ENCODE peak calls at places on chromosomes 12 and 14, in ten cellular contexts. One of them, this sample, is unnamed.

GRCh38 chr14:101464984-101465794 is 96.1 kb upstream of the DIO3 start:
- DNase-seq in breast epithelium: no peak
- DNase-seq in SJSA1: no peak
- DNase-seq in CD8-positive, alpha-beta memory T cell: no peak
- DNase-seq in lung: no peak
- DNase-seq in cardiac muscle cell: no peak
- DNase-seq in spleen: peak; percentile 61
- DNase-seq in psoas muscle: no peak
- DNase-seq in CD8-positive, alpha-beta T cell: no peak
- DNase-seq in trophoblast cell: no peak
- DNase-seq in this sample: no peak

GRCh38 chr14:26917086-26917485 is 319.3 kb upstream of the NOVA1 start:
- DNase-seq in spleen: no peak
- DNase-seq in psoas muscle: no peak
- DNase-seq in trophoblast cell: no peak
- DNase-seq in CD8-positive, alpha-beta memory T cell: no peak
- DNase-seq in SJSA1: no peak
- DNase-seq in breast epithelium: no peak
- DNase-seq in lung: no peak
- DNase-seq in cardiac muscle cell: peak; percentile 77
- DNase-seq in CD8-positive, alpha-beta T cell: no peak
- DNase-seq in this sample: no peak

GRCh38 chr12:20523658-20524057 is 155.3 kb downstream of the PDE3A start:
- DNase-seq in lung: no peak
- DNase-seq in psoas muscle: no peak
- DNase-seq in breast epithelium: no peak
- DNase-seq in spleen: no peak
- DNase-seq in SJSA1: no peak
- DNase-seq in cardiac muscle cell: peak; percentile 20
- DNase-seq in trophoblast cell: no peak
- DNase-seq in CD8-positive, alpha-beta memory T cell: no peak
- DNase-seq in CD8-positive, alpha-beta T cell: no peak
- DNase-seq in this sample: no peak

GRCh38 chr14:55206175-55206574 is 14.8 kb upstream of the DLGAP5 start:
- DNase-seq in psoas muscle: no peak
- DNase-seq in SJSA1: no peak
- DNase-seq in spleen: no peak
- DNase-seq in breast epithelium: no peak
- DNase-seq in trophoblast cell: no peak
- DNase-seq in lung: no peak
- DNase-seq in CD8-positive, alpha-beta T cell: no peak
- DNase-seq in CD8-positive, alpha-beta memory T cell: no peak
- DNase-seq in cardiac muscle cell: no peak
- DNase-seq in this sample: no peak

GRCh38 chr14:55514819-55515470 is 65.1 kb upstream of the KTN1 start:
- DNase-seq in breast epithelium: no peak
- DNase-seq in CD8-positive, alpha-beta T cell: no peak
- DNase-seq in spleen: no peak
- DNase-seq in psoas muscle: no peak
- DNase-seq in cardiac muscle cell: peak; percentile 77
- DNase-seq in SJSA1: no peak
- DNase-seq in lung: no peak
- DNase-seq in trophoblast cell: no peak
- DNase-seq in CD8-positive, alpha-beta memory T cell: no peak
- DNase-seq in this sample: no peak

GRCh38 chr12:46223047-46223446 is 45.8 kb downstream of the SLC38A1 start:
- DNase-seq in psoas muscle: no peak
- DNase-seq in lung: no peak
- DNase-seq in cardiac muscle cell: no peak
- DNase-seq in CD8-positive, alpha-beta memory T cell: no peak
- DNase-seq in breast epithelium: no peak
- DNase-seq in spleen: no peak
- DNase-seq in CD8-positive, alpha-beta T cell: no peak
- DNase-seq in SJSA1: no peak
- DNase-seq in trophoblast cell: no peak
- DNase-seq in this sample: no peak

GRCh38 chr14:61562321-61563161 is 132.8 kb upstream of the HIF1A start:
- DNase-seq in cardiac muscle cell: peak; percentile 97
- DNase-seq in psoas muscle: no peak
- DNase-seq in CD8-positive, alpha-beta memory T cell: peak; percentile 39
- DNase-seq in breast epithelium: no peak
- DNase-seq in CD8-positive, alpha-beta T cell: no peak
- DNase-seq in lung: no peak
- DNase-seq in spleen: no peak
- DNase-seq in trophoblast cell: peak; percentile 85
- DNase-seq in SJSA1: peak; percentile 95
- DNase-seq in this sample: peak; percentile 100

GRCh38 chr12:53174881-53175491 is 5.5 kb upstream of the ZNF740 start:
- DNase-seq in cardiac muscle cell: peak; percentile 59
- DNase-seq in spleen: no peak
- DNase-seq in CD8-positive, alpha-beta T cell: no peak
- DNase-seq in psoas muscle: no peak
- DNase-seq in CD8-positive, alpha-beta memory T cell: no peak
- DNase-seq in breast epithelium: peak; percentile 54
- DNase-seq in lung: no peak
- DNase-seq in SJSA1: no peak
- DNase-seq in trophoblast cell: no peak
- DNase-seq in this sample: peak; percentile 63

GRCh38 chr14:100147691-100148464 is 11.6 kb downstream of the DEGS2 start:
- DNase-seq in breast epithelium: no peak
- DNase-seq in CD8-positive, alpha-beta T cell: no peak
- DNase-seq in CD8-positive, alpha-beta memory T cell: no peak
- DNase-seq in SJSA1: no peak
- DNase-seq in trophoblast cell: no peak
- DNase-seq in lung: no peak
- DNase-seq in cardiac muscle cell: no peak
- DNase-seq in psoas muscle: no peak
- DNase-seq in spleen: no peak
- DNase-seq in this sample: no peak

GRCh38 chr14:100148837-100149731 is 10.4 kb downstream of the DEGS2 start:
- DNase-seq in trophoblast cell: no peak
- DNase-seq in psoas muscle: no peak
- DNase-seq in CD8-positive, alpha-beta memory T cell: no peak
- DNase-seq in CD8-positive, alpha-beta T cell: no peak
- DNase-seq in SJSA1: no peak
- DNase-seq in spleen: no peak
- DNase-seq in cardiac muscle cell: no peak
- DNase-seq in breast epithelium: no peak
- DNase-seq in lung: no peak
- DNase-seq in this sample: no peak

GRCh38 chr14:100152091-100152490 is 7.4 kb downstream of the DEGS2 start:
- DNase-seq in SJSA1: no peak
- DNase-seq in CD8-positive, alpha-beta T cell: no peak
- DNase-seq in spleen: no peak
- DNase-seq in trophoblast cell: no peak
- DNase-seq in psoas muscle: no peak
- DNase-seq in breast epithelium: no peak
- DNase-seq in cardiac muscle cell: no peak
- DNase-seq in CD8-positive, alpha-beta memory T cell: no peak
- DNase-seq in lung: no peak
- DNase-seq in this sample: no peak

GRCh38 chr14:100150932-100151587 is 8.4 kb downstream of the DEGS2 start:
- DNase-seq in lung: no peak
- DNase-seq in breast epithelium: no peak
- DNase-seq in SJSA1: no peak
- DNase-seq in cardiac muscle cell: no peak
- DNase-seq in CD8-positive, alpha-beta T cell: no peak
- DNase-seq in psoas muscle: no peak
- DNase-seq in trophoblast cell: no peak
- DNase-seq in spleen: no peak
- DNase-seq in CD8-positive, alpha-beta memory T cell: no peak
- DNase-seq in this sample: no peak

DNA sequence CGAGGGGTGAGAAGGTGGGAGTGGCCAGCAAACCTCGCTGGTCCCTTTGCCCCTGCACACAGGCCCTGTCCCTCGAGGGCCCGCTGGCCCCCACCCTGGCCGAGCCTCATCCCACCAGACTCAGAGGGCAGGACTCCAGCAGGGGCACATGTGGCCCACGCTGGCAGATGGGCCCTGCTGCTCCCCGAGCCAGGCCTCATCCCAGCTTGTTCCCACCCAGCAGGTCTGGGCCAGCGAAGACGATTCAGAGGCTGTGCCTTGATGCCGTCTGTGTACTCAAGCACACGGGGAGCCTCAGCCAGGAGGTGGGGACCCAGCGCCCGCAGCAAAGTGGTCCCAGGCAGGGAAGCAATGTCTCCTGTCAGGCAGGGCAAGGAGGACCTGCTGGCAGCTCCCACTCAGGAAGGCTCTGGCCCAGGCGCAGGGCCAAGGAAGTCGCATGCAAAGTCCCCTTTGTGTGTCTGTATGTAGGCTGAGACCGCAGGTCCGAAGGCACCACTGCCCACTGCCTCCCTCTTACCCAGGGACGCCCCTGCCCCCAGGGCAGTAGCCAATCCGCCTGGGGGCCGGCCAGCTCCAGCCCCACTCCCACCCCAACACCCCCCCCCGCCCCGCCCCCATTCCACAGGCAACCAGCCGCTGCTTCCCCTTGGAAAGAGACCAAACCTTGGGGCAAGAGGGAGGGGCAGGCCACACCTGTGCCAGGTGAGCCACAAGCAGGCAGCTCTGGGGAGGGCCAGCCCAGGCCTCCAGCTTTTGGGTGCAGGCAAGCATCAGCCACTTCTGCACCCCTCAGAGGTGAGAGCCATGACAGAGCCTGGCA is 9.4 kb downstream of the DEGS2 start:
- DNase-seq in breast epithelium: no peak
- DNase-seq in CD8-positive, alpha-beta memory T cell: no peak
- DNase-seq in SJSA1: no peak
- DNase-seq in psoas muscle: no peak
- DNase-seq in spleen: no peak
- DNase-seq in cardiac muscle cell: no peak
- DNase-seq in trophoblast cell: no peak
- DNase-seq in CD8-positive, alpha-beta T cell: no peak
- DNase-seq in lung: peak; percentile 65
- DNase-seq in this sample: peak; percentile 35
- H3K27ac ChIP-seq in breast epithelium: no peak overlapping the region
- H3K27ac ChIP-seq in CD8-positive, alpha-beta memory T cell: no peak overlapping the region
- H3K27ac ChIP-seq in SJSA1: no peak overlapping the region
- H3K27ac ChIP-seq in psoas muscle: no peak overlapping the region
- H3K27ac ChIP-seq in spleen: no peak overlapping the region
- H3K27ac ChIP-seq in cardiac muscle cell: no peak overlapping the region
- H3K27ac ChIP-seq in trophoblast cell: no peak overlapping the region
- H3K27ac ChIP-seq in CD8-positive, alpha-beta T cell: no peak overlapping the region
- H3K27ac ChIP-seq in lung: no peak overlapping the region
- H3K27ac ChIP-seq in this sample: no peak overlapping the region

GRCh38 chr12:6827982-6828670 is at the start of gene P3H3:
- DNase-seq in cardiac muscle cell: peak; percentile 63
- DNase-seq in spleen: no peak
- DNase-seq in lung: no peak
- DNase-seq in CD8-positive, alpha-beta memory T cell: no peak
- DNase-seq in psoas muscle: no peak
- DNase-seq in CD8-positive, alpha-beta T cell: no peak
- DNase-seq in trophoblast cell: no peak
- DNase-seq in breast epithelium: no peak
- DNase-seq in SJSA1: no peak
- DNase-seq in this sample: no peak

GRCh38 chr12:6825398-6826124 is 2.6 kb upstream of the P3H3 start:
- DNase-seq in spleen: peak; percentile 93
- DNase-seq in trophoblast cell: peak; percentile 73
- DNase-seq in SJSA1: peak; percentile 85
- DNase-seq in cardiac muscle cell: peak; percentile 89
- DNase-seq in breast epithelium: peak; percentile 89
- DNase-seq in lung: peak; percentile 84
- DNase-seq in CD8-positive, alpha-beta memory T cell: peak; percentile 62
- DNase-seq in psoas muscle: peak; percentile 89
- DNase-seq in CD8-positive, alpha-beta T cell: peak; percentile 69
- DNase-seq in this sample: peak; percentile 68

GRCh38 chr12:6826125-6826733 is 2.0 kb upstream of the P3H3 start:
- DNase-seq in SJSA1: no peak
- DNase-seq in trophoblast cell: no peak
- DNase-seq in psoas muscle: no peak
- DNase-seq in CD8-positive, alpha-beta T cell: no peak
- DNase-seq in CD8-positive, alpha-beta memory T cell: no peak
- DNase-seq in cardiac muscle cell: no peak
- DNase-seq in lung: no peak
- DNase-seq in breast epithelium: no peak
- DNase-seq in spleen: no peak
- DNase-seq in this sample: no peak

GRCh38 chr12:6827437-6827894 is 741 bp upstream of the P3H3 start:
- DNase-seq in CD8-positive, alpha-beta T cell: peak; percentile 20
- DNase-seq in SJSA1: peak; percentile 31
- DNase-seq in lung: peak; percentile 58
- DNase-seq in CD8-positive, alpha-beta memory T cell: no peak
- DNase-seq in spleen: no peak
- DNase-seq in trophoblast cell: no peak
- DNase-seq in psoas muscle: peak; percentile 85
- DNase-seq in breast epithelium: peak; percentile 76
- DNase-seq in cardiac muscle cell: peak; percentile 83
- DNase-seq in this sample: peak; percentile 61

DNA sequence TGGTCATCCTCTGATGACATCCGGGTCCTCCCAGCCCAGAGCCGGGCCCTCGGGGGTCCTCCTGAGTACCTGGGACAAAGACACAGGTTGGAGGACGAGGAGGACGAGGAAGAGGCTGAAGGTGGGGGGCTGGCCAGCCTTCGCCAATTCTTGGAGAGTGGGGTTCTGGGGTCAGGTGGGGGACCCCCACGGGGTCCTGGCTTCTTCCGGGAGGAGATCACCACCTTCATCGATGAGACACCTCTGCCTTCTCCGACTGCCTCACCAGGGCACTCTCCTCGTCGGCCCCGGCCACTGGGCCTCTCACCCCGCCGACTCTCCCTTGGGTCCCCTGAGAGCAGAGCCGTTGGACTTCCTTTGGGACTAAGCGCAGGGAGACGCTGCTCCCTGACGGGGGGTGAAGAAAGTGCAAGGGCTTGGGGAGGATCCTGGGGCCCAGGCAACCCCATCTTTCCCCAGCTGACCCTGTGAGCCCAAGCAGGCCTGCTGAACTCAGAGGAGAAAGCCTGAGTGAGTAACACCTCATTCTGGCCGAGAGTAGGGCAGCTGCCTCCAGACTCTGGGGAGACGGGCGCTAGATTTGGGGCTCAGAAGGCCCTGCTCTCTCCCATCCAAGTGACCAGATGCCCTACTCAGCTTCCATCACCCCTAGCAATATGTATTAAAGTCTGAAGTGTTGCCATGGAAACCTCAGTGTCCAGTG is 1.3 kb upstream of the P3H3 start:
- DNase-seq in breast epithelium: no peak
- DNase-seq in psoas muscle: no peak
- DNase-seq in CD8-positive, alpha-beta memory T cell: no peak
- DNase-seq in spleen: no peak
- DNase-seq in cardiac muscle cell: no peak
- DNase-seq in lung: no peak
- DNase-seq in CD8-positive, alpha-beta T cell: no peak
- DNase-seq in SJSA1: no peak
- DNase-seq in trophoblast cell: no peak
- DNase-seq in this sample: no peak
- H3K27ac ChIP-seq in breast epithelium: peak overlapping the region; percentile 60
- H3K27ac ChIP-seq in psoas muscle: no peak overlapping the region
- H3K27ac ChIP-seq in CD8-positive, alpha-beta memory T cell: peak overlapping the region; percentile 20
- H3K27ac ChIP-seq in spleen: no peak overlapping the region
- H3K27ac ChIP-seq in cardiac muscle cell: peak overlapping the region; percentile 49
- H3K27ac ChIP-seq in lung: no peak overlapping the region
- H3K27ac ChIP-seq in CD8-positive, alpha-beta T cell: no peak overlapping the region
- H3K27ac ChIP-seq in SJSA1: no peak overlapping the region
- H3K27ac ChIP-seq in trophoblast cell: no peak overlapping the region
- H3K27ac ChIP-seq in this sample: no peak overlapping the region

DNA sequence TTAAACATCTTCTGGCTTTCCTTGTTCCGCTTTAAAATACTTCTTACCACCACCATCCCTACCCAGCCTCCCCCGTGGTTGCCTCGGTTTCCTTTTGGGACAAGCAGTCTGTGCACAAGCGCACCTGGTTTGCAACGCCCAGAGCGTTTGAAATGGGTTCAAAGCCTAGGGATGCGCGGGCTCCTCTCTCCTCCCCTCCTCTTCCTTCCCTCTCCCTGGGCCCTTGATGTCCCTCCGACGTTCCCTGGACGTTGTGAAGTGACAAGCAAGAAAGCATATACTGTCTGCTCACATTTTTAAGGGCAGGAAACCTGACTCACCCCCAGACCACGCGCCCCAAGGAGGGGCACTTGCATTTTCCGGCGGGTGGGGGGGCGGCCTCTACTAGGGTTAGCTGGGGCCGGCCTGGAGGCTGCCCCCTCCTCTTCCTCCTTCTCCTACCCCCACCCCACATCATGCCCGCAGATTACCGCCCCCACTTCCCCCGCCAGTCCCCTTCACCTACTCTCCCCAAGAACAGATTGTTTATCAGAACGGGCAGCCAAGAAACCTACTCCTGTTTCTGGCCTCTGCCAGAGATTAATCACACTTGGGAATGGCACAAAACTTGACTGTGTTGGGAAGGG is 9.5 kb upstream of the IRF2BPL start:
- DNase-seq in lung: no peak
- DNase-seq in breast epithelium: no peak
- DNase-seq in psoas muscle: no peak
- DNase-seq in cardiac muscle cell: peak; percentile 47
- DNase-seq in spleen: peak; percentile 86
- DNase-seq in CD8-positive, alpha-beta T cell: peak; percentile 49
- DNase-seq in CD8-positive, alpha-beta memory T cell: no peak
- DNase-seq in SJSA1: peak; percentile 41
- DNase-seq in trophoblast cell: no peak
- DNase-seq in this sample: no peak
- H3K27ac ChIP-seq in lung: peak overlapping the region; percentile 91
- H3K27ac ChIP-seq in breast epithelium: peak overlapping the region; percentile 99
- H3K27ac ChIP-seq in psoas muscle: peak overlapping the region; percentile 56
- H3K27ac ChIP-seq in cardiac muscle cell: peak overlapping the region; percentile 97
- H3K27ac ChIP-seq in spleen: peak overlapping the region; percentile 100
- H3K27ac ChIP-seq in CD8-positive, alpha-beta T cell: no peak overlapping the region
- H3K27ac ChIP-seq in CD8-positive, alpha-beta memory T cell: no peak overlapping the region
- H3K27ac ChIP-seq in SJSA1: peak overlapping the region; percentile 78
- H3K27ac ChIP-seq in trophoblast cell: no peak overlapping the region
- H3K27ac ChIP-seq in this sample: no peak overlapping the region

DNA sequence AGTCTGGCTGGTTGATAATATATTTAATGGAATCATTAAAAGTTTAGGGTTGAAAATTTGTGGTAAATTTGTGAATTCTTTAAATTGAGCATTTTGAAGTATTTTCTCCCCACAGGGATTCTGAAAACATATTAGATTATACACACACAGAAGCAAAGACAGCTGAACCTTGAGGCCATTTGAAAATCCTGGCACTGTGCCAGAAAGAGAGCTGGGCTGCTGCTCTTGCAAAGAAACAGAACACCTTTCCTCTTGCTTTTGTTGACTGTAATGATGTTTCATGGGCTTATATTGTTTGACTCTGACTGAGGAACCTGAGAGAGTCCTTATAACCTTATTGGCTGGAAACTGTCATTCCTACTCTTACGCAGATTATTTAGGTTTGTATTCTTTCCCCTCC is 4.8 kb downstream of the RNF34 start:
- DNase-seq in trophoblast cell: no peak
- DNase-seq in cardiac muscle cell: peak; percentile 26
- DNase-seq in lung: no peak
- DNase-seq in CD8-positive, alpha-beta memory T cell: no peak
- DNase-seq in spleen: no peak
- DNase-seq in psoas muscle: no peak
- DNase-seq in CD8-positive, alpha-beta T cell: no peak
- DNase-seq in SJSA1: no peak
- DNase-seq in breast epithelium: peak; percentile 67
- DNase-seq in this sample: no peak
- H3K27ac ChIP-seq in trophoblast cell: no peak overlapping the region
- H3K27ac ChIP-seq in cardiac muscle cell: peak overlapping the region; percentile 40
- H3K27ac ChIP-seq in lung: no peak overlapping the region
- H3K27ac ChIP-seq in CD8-positive, alpha-beta memory T cell: no peak overlapping the region
- H3K27ac ChIP-seq in spleen: no peak overlapping the region
- H3K27ac ChIP-seq in psoas muscle: peak overlapping the region; percentile 58
- H3K27ac ChIP-seq in CD8-positive, alpha-beta T cell: no peak overlapping the region
- H3K27ac ChIP-seq in SJSA1: no peak overlapping the region
- H3K27ac ChIP-seq in breast epithelium: no peak overlapping the region
- H3K27ac ChIP-seq in this sample: no peak overlapping the region